ENCODE peak calls at places on chromosomes 12 and 14, in five cellular contexts. W is A549, F is thyroid gland, E is gastrocnemius medialis, Y is lower leg skin. L is an unnamed sample.

GRCh38 chr12:113145720-113146551 is 3.6 kb upstream of the CFAP73 start:
- DNase-seq in W (no peak), Y (no peak), E (no peak), F (peak; percentile 70), L (no peak)

GRCh38 chr14:106846218-106846617 is 1319.8 kb downstream of the TMEM121 start:
- DNase-seq in Y (no peak), E (no peak), W (no peak), F (no peak), L (no peak)

GRCh38 chr14:58738876-58739275 is 101.1 kb downstream of the DACT1 start:
- DNase-seq in Y (no peak), W (no peak), E (no peak), F (no peak), L (no peak)

GRCh38 chr14:38432186-38432585 is 176.3 kb upstream of the CLEC14A start:
- DNase-seq in W (no peak), F (no peak), Y (no peak), E (no peak), L (no peak)

GRCh38 chr12:63013302-63013701 is 78.4 kb upstream of the PPM1H start:
- DNase-seq in W (no peak), E (no peak), Y (no peak), F (no peak), L (no peak)

GRCh38 chr14:50773632-50774541 is 57.1 kb downstream of the NIN start:
- DNase-seq in E (no peak), W (peak; percentile 33), F (peak; percentile 59), Y (peak; percentile 31), L (no peak)

GRCh38 chr12:121120989-121121755 is 11.5 kb upstream of the P2RX7 start:
- DNase-seq in W (no peak), F (no peak), Y (no peak), E (no peak), L (no peak)

GRCh38 chr14:73524493-73524892 is 12.4 kb upstream of the ACOT1 start:
- DNase-seq in W (no peak), Y (no peak), F (peak; percentile 38), E (no peak), L (no peak)

GRCh38 chr12:77940566-77940965 is 109.9 kb downstream of the NAV3 start:
- DNase-seq in Y (no peak), E (no peak), F (no peak), W (peak; percentile 41), L (no peak)

GRCh38 chr14:103629503-103630121 is 601 bp downstream of the KLC1 start:
- DNase-seq in F (peak; percentile 55), Y (peak; percentile 33), W (no peak), E (no peak), L (peak; percentile 82)

GRCh38 chr14:66530526-66530925 is 22.6 kb downstream of the GPHN start:
- DNase-seq in E (no peak), W (peak; percentile 2), Y (no peak), F (no peak), L (no peak)
- TF ChIP-seq POLR2A in E (no peak), W (no peak), Y (no peak), F (no peak), L (no peak)

DNA sequence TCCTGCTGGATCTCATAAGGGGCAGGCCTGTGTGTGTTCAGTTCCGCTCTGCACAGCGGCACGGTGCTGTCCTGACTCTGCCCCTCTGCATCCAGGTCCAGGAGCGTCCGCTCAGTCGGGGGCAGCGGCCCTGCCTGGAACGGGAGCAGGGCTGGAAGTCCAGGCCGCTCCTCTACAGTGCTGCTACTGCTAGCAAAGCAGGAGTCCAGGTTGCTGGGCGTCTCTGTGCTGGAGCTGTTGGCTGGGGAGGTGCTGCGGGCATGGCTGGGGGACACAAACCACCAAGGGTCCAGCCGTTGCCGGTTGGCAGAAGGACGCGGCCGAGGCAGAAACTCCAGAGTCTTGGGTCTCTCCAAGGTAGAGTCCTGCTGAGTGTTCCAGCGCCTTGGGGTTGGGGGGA is 78.9 kb downstream of the MAP3K9 start:
- DNase-seq in E (no peak), F (no peak), Y (no peak), W (no peak), L (no peak)
- TF ChIP-seq POLR2A in E (no peak), F (no peak), Y (no peak), W (no peak), L (no peak)

GRCh38 chr12:6764011-6764828 is 1.9 kb upstream of the PTMS start:
- DNase-seq in F (peak; percentile 97), Y (peak; percentile 93), W (peak; percentile 100), E (peak; percentile 83), L (peak; percentile 97)

GRCh38 chr12:6767301-6767591 is 1.1 kb downstream of the PTMS start:
- DNase-seq in E (no peak), W (no peak), F (no peak), Y (no peak), L (no peak)

GRCh38 chr12:6766651-6767300 is 613 bp downstream of the PTMS start:
- DNase-seq in E (peak; percentile 59), F (peak; percentile 83), Y (peak; percentile 73), W (peak; percentile 68), L (peak; percentile 89)

GRCh38 chr12:6765048-6765633 is 1.0 kb upstream of the PTMS start:
- DNase-seq in W (peak; percentile 46), F (no peak), Y (no peak), E (no peak), L (no peak)

GRCh38 chr12:6765634-6766581 is at the start of gene PTMS:
- DNase-seq in W (peak; percentile 99), E (peak; percentile 35), Y (peak; percentile 62), F (peak; percentile 76), L (peak; percentile 86)
- TF ChIP-seq POLR2A in W (peak; percentile 100), E (peak; percentile 76), Y (no peak), F (peak; percentile 58), L (peak; percentile 41)

GRCh38 chr14:74907744-74908143 is 15.3 kb downstream of the RPS6KL1 start:
- DNase-seq in E (no peak), F (peak; percentile 25), W (no peak), Y (no peak), L (no peak)

GRCh38 chr14:74905595-74906142 is 17.4 kb downstream of the RPS6KL1 start:
- DNase-seq in F (peak; percentile 77), E (peak; percentile 39), W (peak; percentile 51), Y (peak; percentile 63), L (no peak)

GRCh38 chr14:74906923-74907620 is 16.0 kb downstream of the RPS6KL1 start:
- DNase-seq in F (peak; percentile 23), Y (no peak), W (no peak), E (no peak), L (no peak)

GRCh38 chr14:74902941-74903705 is 19.9 kb downstream of the RPS6KL1 start:
- DNase-seq in E (no peak), F (no peak), W (no peak), Y (no peak), L (no peak)

DNA sequence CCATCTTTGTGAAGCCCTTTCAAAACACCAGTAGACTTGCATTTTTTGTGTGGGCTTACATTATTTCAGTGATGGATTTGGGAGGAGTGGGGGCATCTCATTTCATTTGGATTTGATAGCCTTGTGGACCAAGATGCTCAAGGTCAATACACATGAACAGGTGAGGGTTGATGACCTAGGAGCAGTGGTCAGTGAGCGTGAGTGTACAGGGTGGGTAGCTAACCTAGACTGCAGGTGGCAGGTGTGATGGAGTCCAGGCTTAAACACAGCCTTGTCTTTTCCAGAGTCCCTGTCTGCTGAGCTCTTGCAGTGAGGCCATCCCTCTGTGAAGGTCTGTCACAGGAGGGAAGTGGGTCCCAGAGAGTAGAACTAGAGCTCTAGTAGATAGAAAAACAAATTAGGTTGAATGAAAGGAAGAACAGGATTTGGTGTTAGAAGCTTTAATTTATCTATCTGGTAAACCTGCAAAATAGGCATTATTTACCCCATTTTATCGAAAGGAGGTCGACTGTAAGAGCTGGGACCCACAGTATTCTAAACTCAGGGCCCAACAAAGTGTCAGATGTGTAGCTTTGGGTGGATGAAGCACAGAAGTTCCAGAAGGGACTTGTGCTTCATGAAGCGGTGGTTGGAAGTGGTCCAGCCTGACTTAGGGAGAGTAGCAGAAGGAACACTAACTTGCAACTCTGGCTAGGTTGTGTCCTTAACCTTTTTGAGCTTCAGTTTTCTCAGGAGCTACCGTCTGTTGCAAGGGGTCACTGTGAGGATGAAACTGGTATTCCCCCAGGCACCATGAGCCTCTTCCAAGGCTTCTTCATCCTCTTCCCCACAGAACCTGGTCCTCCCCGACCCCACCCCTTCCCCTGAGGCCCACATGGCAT is 18.2 kb downstream of the RPS6KL1 start:
- DNase-seq in F (peak; percentile 43), Y (no peak), W (no peak), E (no peak), L (no peak)
- TF ChIP-seq POLR2A in F (no peak), Y (no peak), W (no peak), E (no peak), L (no peak)

GRCh38 chr12:25052191-25053020 is 103.5 kb upstream of the BCAT1 start:
- DNase-seq in F (no peak), E (peak; percentile 5), W (no peak), Y (no peak), L (no peak)
- TF ChIP-seq POLR2A in F (no peak), E (no peak), W (no peak), Y (no peak), L (no peak)

GRCh38 chr14:104721704-104722431 is 2.2 kb upstream of the ADSS1 start:
- DNase-seq in E (peak; percentile 90), W (no peak), Y (no peak), F (no peak), L (no peak)
- TF ChIP-seq POLR2A in E (peak; percentile 66), W (no peak), Y (no peak), F (no peak), L (no peak)

GRCh38 chr12:70178038-70178437 is 65.2 kb upstream of the CNOT2 start:
- DNase-seq in E (no peak), W (no peak), F (no peak), Y (no peak), L (no peak)
- TF ChIP-seq POLR2A in E (no peak), W (no peak), F (no peak), Y (no peak), L (no peak)

DNA sequence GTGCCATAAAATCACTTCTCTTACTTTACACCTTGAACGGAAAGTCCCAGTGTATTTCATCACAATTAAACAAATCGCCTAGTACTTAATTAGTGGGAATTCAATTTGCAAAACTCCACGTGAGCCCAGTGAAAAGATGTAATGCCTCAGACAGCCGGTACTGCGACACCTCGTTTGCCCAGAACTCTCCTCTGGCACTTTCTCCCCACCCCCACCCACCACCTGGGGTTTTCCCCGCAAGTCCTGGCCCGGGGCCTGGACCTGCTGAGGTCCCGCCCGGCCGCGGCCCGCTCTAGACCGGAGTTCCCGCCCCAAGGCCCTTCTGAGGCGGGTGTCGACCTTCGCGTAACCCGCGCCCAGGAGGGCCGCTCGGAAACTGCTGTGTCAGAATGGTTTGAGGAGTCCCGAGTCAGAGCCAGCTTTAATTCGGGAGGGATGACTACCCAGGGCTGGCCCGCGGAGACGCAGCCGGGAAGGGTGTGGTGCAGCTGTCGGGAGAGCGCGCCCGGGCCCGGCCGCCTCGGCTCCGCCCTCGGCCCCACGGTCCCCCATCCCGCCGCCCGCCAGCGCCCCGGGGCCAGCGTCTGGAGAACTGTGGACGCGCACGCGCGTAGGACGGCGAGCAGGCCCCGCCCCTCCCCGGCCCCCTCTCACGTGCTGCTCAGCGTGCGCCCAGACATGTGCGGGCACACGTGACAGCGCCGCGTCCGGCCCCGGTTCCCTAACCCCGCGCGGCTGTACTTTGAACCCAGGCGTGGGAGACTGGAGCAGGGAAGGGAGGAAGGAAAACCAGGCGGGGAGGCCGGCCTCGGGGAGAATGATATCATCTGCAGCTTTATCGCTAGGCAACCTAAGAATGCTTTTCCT is 10.8 kb downstream of the BHLHE41 start:
- DNase-seq in F (peak; percentile 95), E (peak; percentile 94), W (peak; percentile 91), Y (peak; percentile 92), L (peak; percentile 94)
- TF ChIP-seq POLR2A in F (peak; percentile 85), E (peak; percentile 96), W (peak; percentile 57), Y (no peak), L (peak; percentile 55)

L was measured in suprapubic skin.